ENCODE peak calls at places on chromosomes 13 and 19, in seven cellular contexts. P is foreskin fibroblast, K is heart right ventricle, F is lower lobe of right lung, E is left ventricle myocardium inferior, O is cardiac muscle cell, Z is tibial nerve. H is an unnamed sample.

GRCh38 chr13:71309905-71310304 is 557.1 kb downstream of the DACH1 start:
- DNase-seq in Z (no peak), P (no peak), O (no peak), E (no peak), K (no peak), F (no peak), H (no peak)

GRCh38 chr13:31476753-31477152 is 262.6 kb upstream of the RXFP2 start:
- DNase-seq in Z (no peak), P (no peak), F (no peak), O (peak), E (no peak), K (no peak), H (no peak)

GRCh38 chr13:21557995-21558394 is 46.0 kb downstream of the MICU2 start:
- DNase-seq in K (no peak), P (no peak), F (no peak), O (peak), E (no peak), Z (no peak), H (no peak)

GRCh38 chr13:27274631-27275030 is 4.0 kb downstream of the RASL11A start:
- DNase-seq in O (no peak), E (no peak), F (no peak), Z (no peak), K (no peak), P (no peak), H (no peak)

GRCh38 chr13:32259116-32259515 is 56.0 kb downstream of the ZAR1L start:
- DNase-seq in F (no peak), E (no peak), O (no peak), K (no peak), P (no peak), Z (no peak), H (no peak)

GRCh38 chr13:107873908-107874307 is 341.4 kb downstream of the LIG4 start:
- DNase-seq in E (no peak), Z (no peak), F (no peak), K (no peak), O (peak), P (no peak), H (no peak)

GRCh38 chr19:13071444-13072205 is 31.0 kb downstream of the LYL1 start:
- DNase-seq in F (no peak), P (no peak), O (no peak), E (no peak), K (no peak), Z (no peak), H (no peak)

GRCh38 chr19:34662919-34663318 is 14.0 kb downstream of the SCGB2B2 start:
- DNase-seq in K (no peak), O (peak), P (no peak), E (no peak), Z (no peak), F (no peak), H (no peak)

GRCh38 chr13:69477451-69477850 is 630.2 kb upstream of the ATXN8OS start:
- DNase-seq in K (no peak), Z (no peak), F (no peak), P (no peak), O (no peak), E (no peak), H (no peak)

GRCh38 chr19:47618771-47619170 is 9.8 kb downstream of the BICRA start:
- DNase-seq in E (peak), P (no peak), K (peak), O (peak), Z (no peak), F (no peak), H (no peak)

GRCh38 chr19:4624301-4624700 is 15.0 kb upstream of the TNFAIP8L1 start:
- DNase-seq in K (no peak), Z (no peak), E (no peak), O (no peak), P (no peak), F (no peak), H (no peak)

GRCh38 chr19:35862528-35862927 is 5.8 kb downstream of the KIRREL2 start:
- DNase-seq in O (no peak), F (no peak), E (no peak), P (no peak), K (no peak), Z (no peak), H (no peak)

GRCh38 chr13:47277774-47278173 is 380.9 kb upstream of the HTR2A start:
- DNase-seq in P (peak), F (no peak), O (peak), E (no peak), Z (no peak), K (no peak), H (no peak)

GRCh38 chr13:25977671-25978070 is 74.1 kb downstream of the SHISA2 start:
- DNase-seq in F (no peak), O (no peak), P (no peak), E (no peak), Z (no peak), K (no peak), H (no peak)

GRCh38 chr19:34734601-34735103 is 609 bp downstream of the ZNF181 start:
- DNase-seq in E (no peak), P (no peak), K (no peak), Z (no peak), O (no peak), F (no peak), H (no peak)

GRCh38 chr19:51468545-51468920 is 9.8 kb upstream of the CEACAM18 start:
- DNase-seq in E (no peak), O (no peak), P (no peak), F (no peak), K (no peak), Z (no peak), H (no peak)

GRCh38 chr19:38739440-38740251 is 4.6 kb downstream of the CAPN12 start:
- DNase-seq in P (no peak), F (peak), O (no peak), K (no peak), E (no peak), Z (no peak), H (no peak)

GRCh38 chr19:1469936-1470863 is 8.8 kb downstream of the C19orf25 start:
- DNase-seq in F (peak), O (no peak), P (no peak), K (peak), E (peak), Z (no peak), H (no peak)

GRCh38 chr19:8462601-8463000 is 17.8 kb downstream of the HNRNPM start:
- DNase-seq in Z (no peak), O (no peak), E (no peak), F (no peak), K (no peak), P (no peak), H (no peak)

GRCh38 chr13:51000576-51001260 is 91.1 kb downstream of the RNASEH2B start:
- DNase-seq in P (peak), F (no peak), E (peak), Z (peak), O (peak), K (peak), H (no peak)

GRCh38 chr13:47816835-47817234 is 184.2 kb downstream of the SUCLA2 start:
- DNase-seq in F (no peak), Z (no peak), E (no peak), K (no peak), O (no peak), P (no peak), H (no peak)

DNA sequence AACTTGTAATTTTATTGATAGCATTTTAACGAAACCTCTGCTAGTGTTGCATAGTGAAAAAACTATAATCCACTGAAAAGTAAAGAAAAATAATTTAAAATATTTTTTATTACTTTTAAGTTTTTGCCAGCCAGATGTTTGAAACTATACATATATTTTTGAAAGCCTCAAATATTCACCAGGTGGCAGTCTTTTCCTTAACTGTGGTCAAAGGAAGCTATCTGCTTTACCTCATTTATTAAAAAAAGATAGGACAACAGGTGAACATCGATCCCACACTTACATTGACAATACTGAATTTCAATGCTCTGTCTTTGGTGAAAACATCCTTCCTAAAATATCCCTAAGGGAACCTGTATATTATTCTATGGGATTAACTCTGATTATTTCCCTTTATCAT is 100.5 kb downstream of the TRPC4 start:
- DNase-seq in P (no peak), K (no peak), E (no peak), F (no peak), O (no peak), Z (no peak), H (no peak)
- TF ChIP-seq CTCF in P (no peak), K (no peak), E (peak), F (no peak), O (peak), Z (no peak), H (no peak)

DNA sequence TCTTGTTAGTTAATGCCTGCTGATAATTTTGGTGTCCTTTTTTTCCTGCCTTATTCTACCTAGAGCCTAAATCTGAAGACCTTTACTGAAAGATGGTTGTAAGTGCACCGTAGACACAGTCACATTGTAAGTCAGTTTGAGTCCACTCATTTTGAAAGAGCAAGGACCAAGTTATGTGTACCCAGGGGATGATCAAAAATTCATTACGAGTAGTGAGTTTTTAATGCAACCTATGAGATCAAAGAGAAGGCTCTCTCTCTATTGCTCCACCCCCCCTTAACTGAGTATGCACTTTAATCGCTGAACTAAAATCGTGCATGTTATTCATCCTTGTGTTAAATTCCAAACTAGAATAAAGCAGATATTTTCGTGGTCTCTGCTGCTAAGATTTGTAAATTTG is 1.8 kb downstream of the RAP2A start:
- DNase-seq in E (no peak), P (peak), O (peak), F (no peak), K (no peak), Z (no peak), H (no peak)
- H3K4me3 ChIP-seq in E (peak), P (peak), O (peak), F (peak), K (peak), Z (peak), H (peak)

DNA sequence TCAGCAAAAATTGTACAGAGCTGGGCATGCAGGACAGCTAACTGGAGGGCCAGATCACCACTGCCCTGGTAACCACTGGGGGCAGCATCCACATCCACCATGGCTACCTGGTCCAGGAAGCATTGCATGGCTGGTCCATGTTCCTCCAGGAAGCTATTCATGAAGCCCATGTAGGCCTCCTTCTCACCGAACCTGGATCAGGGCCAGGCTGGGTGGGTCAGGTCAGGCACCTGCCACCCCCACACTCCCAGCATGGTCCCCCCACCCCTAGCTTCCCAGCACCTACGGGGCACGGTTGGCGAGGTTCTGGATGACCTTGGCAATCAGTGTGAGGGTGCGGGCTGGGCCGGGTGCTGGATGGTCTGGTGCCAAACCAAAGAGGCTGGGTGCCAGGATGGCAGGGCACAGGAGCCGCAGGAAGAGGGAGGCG is 4.6 kb upstream of the WIZ start:
- DNase-seq in Z (no peak), P (no peak), K (no peak), F (no peak), E (no peak), O (no peak), H (no peak)
- TF ChIP-seq CTCF in Z (no peak), P (peak), K (no peak), F (no peak), E (no peak), O (peak), H (peak)

GRCh38 chr19:6551091-6551490 is 20.3 kb downstream of the TNFSF9 start:
- DNase-seq in P (no peak), K (no peak), Z (no peak), F (no peak), O (no peak), E (no peak), H (no peak)

GRCh38 chr19:6556480-6556879 is 25.7 kb downstream of the TNFSF9 start:
- DNase-seq in K (no peak), P (no peak), E (no peak), F (no peak), Z (no peak), O (peak), H (no peak)

GRCh38 chr19:6551607-6552450 is 21.0 kb downstream of the TNFSF9 start:
- DNase-seq in P (no peak), E (no peak), K (peak), F (peak), Z (no peak), O (peak), H (no peak)

DNA sequence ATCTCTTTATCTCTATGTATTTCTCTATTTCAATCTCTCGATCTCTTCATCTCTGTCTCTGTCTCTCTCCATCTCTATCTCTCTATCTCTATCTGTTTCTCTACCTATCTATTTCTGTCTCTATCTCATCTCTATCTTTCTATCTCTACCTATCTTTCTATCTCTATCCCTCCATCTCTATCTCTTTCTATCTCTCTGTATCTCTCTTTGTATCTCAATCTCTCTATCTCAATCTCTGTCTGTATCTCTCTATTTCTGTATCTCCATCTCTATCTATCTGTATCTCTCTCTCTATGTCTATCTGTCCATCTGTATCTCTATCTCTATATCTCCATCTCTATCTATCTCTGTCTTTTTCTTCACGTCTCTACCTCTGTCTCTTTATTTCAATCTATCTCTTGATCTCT is 25.2 kb downstream of the TNFSF9 start:
- DNase-seq in Z (no peak), E (no peak), P (no peak), F (no peak), K (no peak), O (no peak), H (no peak)
- H3K4me3 ChIP-seq in Z (no peak), E (no peak), P (no peak), F (no peak), K (no peak), O (no peak), H (no peak)

H was measured in AG04449.